ENCODE peak calls at places on chromosomes 1 and 21, in four cellular contexts. T is mammary epithelial cell, R is trophoblast cell, U is psoas muscle. D is an unnamed sample. For H3K36me3 and H3K4me1, the result is how much of the 10 kb centered on the place peaks cover.

GRCh38 chr1:167489581-167490340 is 28.6 kb downstream of the CD247 start:
- DNase-seq in R (no peak), T (no peak), U (no peak), D (no peak)

GRCh38 chr1:174074757-174075156 is 52.6 kb upstream of the RC3H1 start:
- DNase-seq in U (no peak), T (no peak), R (no peak), D (no peak)

GRCh38 chr1:59595774-59596173 is 219.0 kb upstream of the HOOK1 start:
- DNase-seq in T (peak), R (peak), U (no peak), D (no peak)

GRCh38 chr1:36988741-36989193 is 45.5 kb downstream of the GRIK3 start:
- DNase-seq in U (no peak), R (no peak), T (no peak), D (no peak)

GRCh38 chr21:29163381-29164115 is 33.1 kb downstream of the MAP3K7CL start:
- DNase-seq in R (peak), U (no peak), T (no peak), D (no peak)

GRCh38 chr1:8424539-8425116 is 106.7 kb downstream of the SLC45A1 start:
- DNase-seq in R (peak), U (peak), T (peak), D (no peak)

GRCh38 chr21:46639489-46640386 is 4.3 kb downstream of the PRMT2 start:
- DNase-seq in T (no peak), R (no peak), U (no peak), D (no peak)

GRCh38 chr1:154352245-154352580 is 26.9 kb downstream of the ATP8B2 start:
- DNase-seq in T (no peak), R (no peak), U (no peak), D (no peak)

GRCh38 chr1:150146853-150147542 is 2.7 kb upstream of the PLEKHO1 start:
- DNase-seq in U (no peak), T (no peak), R (no peak), D (no peak)

GRCh38 chr1:248926401-248927182 is 20.6 kb downstream of the PGBD2 start:
- DNase-seq in T (peak), U (no peak), R (no peak), D (no peak)

GRCh38 chr1:216005916-216006315 is 417.3 kb downstream of the USH2A start:
- DNase-seq in R (no peak), U (no peak), T (no peak), D (no peak)

GRCh38 chr1:175201061-175201508 is 8.5 kb upstream of the KIAA0040 start:
- DNase-seq in T (no peak), U (no peak), R (no peak), D (no peak)

GRCh38 chr1:18879791-18880309 is 20.4 kb upstream of the TAS1R2 start:
- DNase-seq in U (no peak), R (no peak), T (no peak), D (no peak)

GRCh38 chr1:234684854-234685253 is 74.9 kb upstream of the IRF2BP2 start:
- DNase-seq in T (no peak), U (peak), R (no peak), D (no peak)

GRCh38 chr1:75423136-75423535 is 187.8 kb downstream of the SLC44A5 start:
- DNase-seq in U (no peak), T (no peak), R (no peak), D (no peak)

GRCh38 chr1:12080773-12081556 is 17.9 kb downstream of the TNFRSF8 start:
- DNase-seq in T (no peak), U (no peak), R (no peak), D (no peak)

GRCh38 chr21:45930231-45930760 is 51.3 kb upstream of the COL6A1 start:
- DNase-seq in R (no peak), U (no peak), T (no peak), D (no peak)

GRCh38 chr1:166184897-166185296 is 18.1 kb upstream of the FAM78B start:
- DNase-seq in U (no peak), R (no peak), T (peak), D (no peak)

GRCh38 chr1:155698382-155699038 is 9.6 kb downstream of the DAP3 start:
- DNase-seq in T (peak), R (peak), U (no peak), D (no peak)

GRCh38 chr1:61125895-61126294 is 43.5 kb downstream of the NFIA start:
- DNase-seq in R (no peak), U (no peak), T (no peak), D (no peak)

GRCh38 chr1:57796609-57797008 is 372.7 kb upstream of the DAB1 start:
- DNase-seq in R (no peak), U (no peak), T (peak), D (no peak)

GRCh38 chr1:20483833-20484525 is 2.0 kb downstream of the CAMK2N1 start:
- DNase-seq in T (peak), R (no peak), U (peak), D (no peak)

GRCh38 chr1:55955237-55955636 is 624.1 kb downstream of the PLPP3 start:
- DNase-seq in R (no peak), U (no peak), T (peak), D (no peak)

GRCh38 chr1:156143765-156144489 is 9.5 kb upstream of the SEMA4A start:
- DNase-seq in T (no peak), U (no peak), R (peak), D (no peak)

GRCh38 chr1:32743380-32744062 is 41.0 kb upstream of the SYNC start:
- DNase-seq in T (no peak), R (no peak), U (no peak), D (no peak)

GRCh38 chr1:43691871-43692815 is 15.2 kb upstream of the ST3GAL3 start:
- DNase-seq in T (no peak), U (no peak), R (no peak), D (no peak)

GRCh38 chr1:43688109-43688387 is 19.3 kb upstream of the ST3GAL3 start:
- DNase-seq in R (no peak), U (no peak), T (no peak), D (no peak)

GRCh38 chr1:43683560-43683959 is 23.8 kb upstream of the ST3GAL3 start:
- DNase-seq in T (no peak), U (no peak), R (no peak), D (no peak)

GRCh38 chr1:43688594-43689000 is 18.7 kb upstream of the ST3GAL3 start:
- DNase-seq in U (no peak), T (peak), R (no peak), D (no peak)

GRCh38 chr1:43687301-43688108 is 19.8 kb upstream of the ST3GAL3 start:
- DNase-seq in U (no peak), T (no peak), R (no peak), D (no peak)
- H3K36me3 ChIP-seq in U (half or more), T (under half), R (half or more), D (half or more)

GRCh38 chr1:41475346-41475745 is 9.1 kb downstream of the EDN2 start:
- DNase-seq in T (no peak), R (no peak), U (no peak), D (no peak)
- H3K4me1 ChIP-seq in T (under half), R (under half), U (under half), D (under half)

DNA sequence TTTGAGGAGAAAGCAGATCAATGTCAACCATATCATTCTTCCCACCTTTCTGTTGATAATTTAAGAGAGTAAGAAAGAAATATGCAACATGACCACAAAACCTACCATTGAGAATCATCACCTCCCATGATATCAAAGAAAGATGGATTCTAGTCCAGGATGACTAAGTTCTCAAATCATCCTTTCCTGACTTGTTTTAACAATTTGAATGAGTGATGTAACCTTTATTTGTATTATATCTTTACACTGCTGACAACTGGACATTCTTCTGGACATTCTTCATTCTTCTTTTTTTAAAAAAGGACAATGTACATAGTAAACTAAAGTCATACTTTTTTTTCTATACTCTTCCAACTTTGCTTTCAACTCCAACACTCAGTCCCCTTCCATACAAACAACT is 9.5 kb downstream of the PSMB4 start:
- DNase-seq in R (no peak), U (no peak), T (peak), D (no peak)
- H3K36me3 ChIP-seq in R (half or more), U (half or more), T (under half), D (half or more)

GRCh38 chr1:66271216-66271903 is 262.6 kb upstream of the SGIP1 start:
- DNase-seq in U (peak), T (peak), R (peak), D (peak)

GRCh38 chr1:66273674-66274073 is 260.3 kb upstream of the SGIP1 start:
- DNase-seq in T (no peak), U (no peak), R (no peak), D (no peak)

GRCh38 chr1:66270122-66270812 is 263.7 kb upstream of the SGIP1 start:
- DNase-seq in T (no peak), U (no peak), R (no peak), D (no peak)

GRCh38 chr1:66269222-66269621 is 264.7 kb upstream of the SGIP1 start:
- DNase-seq in T (no peak), R (no peak), U (no peak), D (no peak)

DNA sequence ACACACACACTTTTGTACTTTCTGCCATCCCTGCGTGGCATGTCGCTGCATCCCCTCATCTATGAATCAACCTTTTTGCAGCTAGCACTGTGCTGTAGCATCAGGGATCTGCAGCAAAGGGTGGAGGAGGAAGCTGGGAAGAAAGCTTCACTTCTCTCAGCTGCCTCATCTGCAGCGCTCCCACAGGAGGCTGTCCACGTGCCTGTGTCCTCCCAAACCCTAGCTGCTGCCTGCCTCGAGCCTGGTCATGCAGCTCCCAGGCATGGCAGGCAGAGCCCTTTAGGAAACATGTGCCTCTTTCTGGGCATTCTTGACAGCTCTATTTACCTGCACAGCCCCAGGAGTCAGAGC is 262.1 kb upstream of the SGIP1 start:
- DNase-seq in T (peak), R (no peak), U (peak), D (no peak)
- H3K4me1 ChIP-seq in T (under half), R (under half), U (half or more), D (under half)

DNA sequence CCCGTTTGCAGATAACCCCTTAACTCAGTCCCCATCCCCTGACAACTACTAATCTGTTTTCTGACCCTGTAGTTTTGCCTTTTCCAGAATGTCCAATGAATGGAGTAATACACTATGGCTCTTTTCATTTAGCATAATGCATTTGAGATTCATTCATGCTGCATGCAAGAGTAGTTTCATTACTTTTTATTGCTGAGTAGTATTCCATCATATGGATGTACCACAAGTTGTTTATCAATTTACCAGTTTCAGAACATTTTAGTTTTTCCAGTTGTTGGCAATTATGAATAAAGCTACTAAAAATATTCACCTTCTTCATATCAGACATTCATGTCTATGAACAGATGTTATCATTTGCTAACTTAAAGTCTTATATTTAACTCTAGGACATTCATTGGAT is 45.3 kb downstream of the STXBP3 start:
- DNase-seq in U (no peak), T (no peak), R (no peak), D (no peak)
- H3K36me3 ChIP-seq in U (half or more), T (under half), R (under half), D (under half)

GRCh38 chr1:1000357-1001056 is 610 bp upstream of the HES4 start:
- DNase-seq in R (peak), T (peak), U (peak), D (peak)

GRCh38 chr1:998051-998821 is 1.7 kb downstream of the HES4 start:
- DNase-seq in R (no peak), T (no peak), U (peak), D (peak)

GRCh38 chr1:999797-1000356 is at the start of gene HES4:
- DNase-seq in T (peak), U (peak), R (peak), D (peak)

GRCh38 chr1:997728-998050 is 2.2 kb downstream of the HES4 start:
- DNase-seq in T (no peak), R (no peak), U (peak), D (no peak)

DNA sequence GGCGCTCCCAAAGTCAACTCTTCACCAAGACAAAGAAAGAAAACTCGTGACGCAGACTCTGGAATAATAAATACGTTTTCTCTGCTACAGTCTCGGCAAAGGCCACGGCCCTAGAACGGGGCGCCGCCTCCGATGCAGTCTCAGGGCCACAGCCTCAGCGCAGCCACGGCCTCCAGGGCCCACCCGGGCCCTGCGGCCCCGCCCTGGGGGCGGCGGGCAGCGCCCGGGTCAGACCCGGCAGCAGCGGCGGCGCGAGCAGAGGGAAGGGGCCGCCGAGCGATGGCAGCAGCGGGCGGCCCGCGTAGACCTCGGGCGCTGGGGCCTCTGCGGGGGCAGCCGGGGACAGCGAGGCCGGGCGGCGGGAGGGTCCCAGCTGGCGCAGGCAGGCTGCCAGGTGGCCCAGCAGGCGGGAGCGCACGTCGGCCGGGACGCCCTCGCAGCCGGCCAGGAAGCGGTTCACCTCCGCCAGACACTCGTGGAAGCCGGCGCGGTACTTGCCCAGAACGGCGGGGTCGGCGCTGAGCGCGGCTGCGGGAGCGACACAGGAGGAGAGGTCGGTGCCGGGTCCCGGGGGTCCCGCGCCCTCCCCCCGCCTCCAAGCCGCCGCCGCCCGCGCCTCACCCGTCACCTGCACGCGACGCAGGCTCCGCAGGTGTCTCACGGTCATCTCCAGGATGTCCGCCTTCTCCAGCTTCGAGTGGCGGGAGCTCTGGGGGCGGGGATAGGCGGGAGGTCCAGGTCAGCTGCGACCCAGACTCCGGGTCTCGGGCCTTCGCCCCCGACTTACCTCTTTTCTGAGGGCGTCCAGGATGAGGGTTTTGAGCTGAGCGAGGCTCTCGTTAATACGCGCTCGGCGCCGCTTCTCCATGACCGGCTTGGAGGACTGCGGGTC is 746 bp downstream of the HES4 start:
- DNase-seq in T (peak), U (peak), R (no peak), D (peak)
- H3K4me1 ChIP-seq in T (under half), U (under half), R (under half), D (under half)

GRCh38 chr1:109412551-109412950 is 13.7 kb downstream of the PSMA5 start:
- DNase-seq in R (no peak), T (no peak), U (no peak), D (no peak)
- H3K36me3 ChIP-seq in R (under half), T (under half), U (half or more), D (half or more)

D was measured in RWPE2.